ENCODE peak calls at places on chromosomes 1 and 21, in seven cellular contexts. X, Q, Y, W, R, T and C are unnamed samples.

GRCh38 chr1:176445402-176445801 is 17.6 kb upstream of the PAPPA2 start:
- DNase-seq in X (no peak), Q (no peak), Y (no peak), W (no peak), R (no peak), T (no peak), C (no peak)

GRCh38 chr21:41196990-41197389 is 29.0 kb downstream of the BACE2 start:
- DNase-seq in X (no peak), Q (peak), Y (peak), W (no peak), R (no peak), T (no peak), C (no peak)

GRCh38 chr1:18400347-18401102 is 80.2 kb upstream of the KLHDC7A start:
- DNase-seq in X (no peak), Q (no peak), Y (no peak), W (no peak), R (no peak), T (no peak), C (no peak)

GRCh38 chr1:199612976-199613774 is 414.3 kb upstream of the NR5A2 start:
- DNase-seq in X (peak), Q (peak), Y (no peak), W (no peak), R (no peak), T (no peak), C (no peak)

GRCh38 chr1:226417830-226418546 is 10.1 kb upstream of the PARP1 start:
- DNase-seq in X (no peak), Q (no peak), Y (no peak), W (no peak), R (no peak), T (no peak), C (no peak)

GRCh38 chr1:204477036-204477740 is 17.4 kb downstream of the PIK3C2B start:
- DNase-seq in X (no peak), Q (peak), Y (peak), W (no peak), R (no peak), T (no peak), C (no peak)

GRCh38 chr1:155128755-155129473 is 1.2 kb downstream of the EFNA1 start:
- DNase-seq in X (no peak), Q (no peak), Y (peak), W (no peak), R (peak), T (peak), C (peak)

GRCh38 chr1:119384591-119384990 is 16.0 kb downstream of the HAO2 start:
- DNase-seq in X (no peak), Q (no peak), Y (no peak), W (no peak), R (no peak), T (no peak), C (no peak)

GRCh38 chr1:173206816-173207595 is at the start of gene TNFSF4:
- DNase-seq in X (no peak), Q (peak), Y (no peak), W (no peak), R (no peak), T (no peak), C (peak)

GRCh38 chr1:23167353-23168078 is 1.1 kb downstream of the LUZP1 start:
- DNase-seq in X (peak), Q (peak), Y (peak), W (no peak), R (peak), T (peak), C (peak)

GRCh38 chr1:24560361-24560760 is 4.5 kb downstream of the NCMAP start:
- DNase-seq in X (no peak), Q (no peak), Y (no peak), W (no peak), R (no peak), T (no peak), C (peak)

GRCh38 chr1:79852004-79852403 is 845.5 kb upstream of the ADGRL4 start:
- DNase-seq in X (no peak), Q (no peak), Y (no peak), W (no peak), R (no peak), T (no peak), C (no peak)

GRCh38 chr1:64663654-64664053 is 81.2 kb upstream of the RAVER2 start:
- DNase-seq in X (no peak), Q (peak), Y (no peak), W (no peak), R (no peak), T (no peak), C (no peak)

GRCh38 chr1:38474738-38475623 is 384.6 kb downstream of the RRAGC start:
- DNase-seq in X (no peak), Q (no peak), Y (no peak), W (no peak), R (no peak), T (no peak), C (peak)

GRCh38 chr1:30149226-30149625 is 574.2 kb downstream of the MATN1 start:
- DNase-seq in X (no peak), Q (no peak), Y (no peak), W (no peak), R (no peak), T (no peak), C (no peak)

GRCh38 chr1:184623404-184623803 is 131.3 kb downstream of the EDEM3 start:
- DNase-seq in X (no peak), Q (no peak), Y (peak), W (no peak), R (no peak), T (no peak), C (no peak)

GRCh38 chr1:182595641-182596240 is 6.7 kb upstream of the RNASEL start:
- DNase-seq in X (peak), Q (peak), Y (peak), W (peak), R (peak), T (peak), C (no peak)

GRCh38 chr1:64823691-64824476 is 79.0 kb downstream of the RAVER2 start:
- DNase-seq in X (peak), Q (peak), Y (peak), W (peak), R (no peak), T (peak), C (no peak)

GRCh38 chr1:5598824-5599395 is 393.3 kb downstream of the NPHP4 start:
- DNase-seq in X (no peak), Q (no peak), Y (no peak), W (no peak), R (no peak), T (no peak), C (no peak)

GRCh38 chr1:14755518-14756252 is 157.2 kb downstream of the KAZN start:
- DNase-seq in X (no peak), Q (no peak), Y (no peak), W (no peak), R (no peak), T (no peak), C (no peak)

GRCh38 chr1:205588691-205589445 is 42.9 kb downstream of the ELK4 start:
- DNase-seq in X (no peak), Q (peak), Y (no peak), W (no peak), R (no peak), T (no peak), C (peak)

GRCh38 chr1:53359934-53360276 is 32.0 kb upstream of the LRP8 start:
- DNase-seq in X (no peak), Q (no peak), Y (no peak), W (no peak), R (no peak), T (no peak), C (peak)

GRCh38 chr1:213523781-213524398 is 463.9 kb upstream of the PROX1 start:
- DNase-seq in X (no peak), Q (no peak), Y (no peak), W (no peak), R (no peak), T (peak), C (no peak)

GRCh38 chr1:11885922-11886321 is 27.2 kb upstream of the NPPB start:
- DNase-seq in X (no peak), Q (no peak), Y (no peak), W (no peak), R (no peak), T (peak), C (no peak)

GRCh38 chr1:11888206-11888876 is 29.6 kb upstream of the NPPB start:
- DNase-seq in X (no peak), Q (no peak), Y (no peak), W (no peak), R (no peak), T (no peak), C (no peak)

GRCh38 chr1:11888877-11889208 is 30.1 kb upstream of the NPPB start:
- DNase-seq in X (no peak), Q (no peak), Y (no peak), W (no peak), R (no peak), T (no peak), C (no peak)

GRCh38 chr1:11887666-11888007 is 28.9 kb upstream of the NPPB start:
- DNase-seq in X (no peak), Q (no peak), Y (no peak), W (no peak), R (no peak), T (no peak), C (no peak)

GRCh38 chr1:11886986-11887665 is 28.4 kb upstream of the NPPB start:
- DNase-seq in X (no peak), Q (no peak), Y (no peak), W (no peak), R (no peak), T (peak), C (no peak)
- H3K27ac ChIP-seq in X (no peak), Q (no peak), Y (no peak), W (no peak), R (no peak), T (peak), C (no peak)

DNA sequence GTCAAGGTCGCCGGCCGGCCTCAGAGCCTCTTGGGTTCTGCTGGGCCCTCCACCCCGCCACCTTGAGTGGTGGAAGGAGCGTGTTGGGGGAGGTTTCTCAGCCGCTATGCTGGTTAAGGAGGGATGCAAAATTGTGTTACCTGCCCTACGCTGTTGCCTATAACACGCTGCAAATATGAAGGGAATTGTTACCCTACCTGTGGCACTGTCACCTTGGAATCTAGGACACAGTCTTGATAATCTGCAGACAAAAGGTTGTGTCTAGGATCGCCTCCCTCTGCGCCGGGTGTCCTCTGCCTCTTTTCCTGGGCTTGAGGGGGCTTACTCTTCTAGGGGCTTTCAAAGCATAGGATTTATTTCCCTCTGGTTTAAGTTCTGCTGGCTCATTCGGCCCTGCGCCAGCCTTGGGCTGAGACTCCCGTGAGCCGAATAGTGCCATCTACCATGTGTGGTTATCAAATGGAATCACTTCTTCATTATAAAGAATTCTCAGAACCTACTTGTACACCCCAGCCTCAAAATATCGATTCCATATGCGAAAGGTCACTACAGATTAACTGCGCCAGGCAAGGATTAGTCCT is 677 bp downstream of the SLC22A15 start:
- DNase-seq in X (peak), Q (no peak), Y (no peak), W (no peak), R (no peak), T (no peak), C (peak)
- H3K27ac ChIP-seq in X (peak), Q (no peak), Y (peak), W (no peak), R (peak), T (peak), C (peak)

DNA sequence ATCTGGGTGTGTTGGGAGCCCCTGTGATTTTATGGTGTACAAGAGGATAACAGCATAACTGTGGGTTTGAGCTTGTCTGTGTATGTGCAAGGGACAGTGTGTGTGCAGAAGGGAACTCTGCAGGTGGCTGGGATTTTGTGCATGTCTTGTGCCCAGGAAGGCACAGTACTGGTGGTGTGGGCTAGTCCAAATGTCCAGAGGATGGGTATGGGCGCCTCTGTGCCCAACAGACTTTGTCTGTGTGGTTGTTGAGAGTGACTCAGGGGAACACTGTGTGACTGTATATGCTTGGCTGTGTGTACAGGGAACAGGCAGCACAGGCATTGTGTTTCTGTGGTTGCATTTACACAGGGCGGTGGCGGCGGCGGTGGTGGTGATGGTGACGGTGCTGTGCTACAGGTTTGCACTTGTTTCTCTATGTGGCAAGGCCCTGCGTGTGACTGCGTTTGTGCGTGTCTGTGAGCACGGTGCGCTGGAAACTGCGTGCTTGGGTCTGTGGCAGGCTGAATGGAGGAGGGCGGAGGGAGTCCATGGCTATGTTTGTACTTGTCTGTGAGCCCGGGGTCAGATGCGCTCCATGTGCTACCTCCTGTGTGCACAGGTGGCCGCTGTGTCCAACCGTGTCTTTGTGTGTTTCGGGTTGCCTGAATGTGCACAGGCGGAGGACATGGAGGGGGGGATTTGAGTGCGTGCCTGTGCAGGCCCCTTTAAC is 32.3 kb upstream of the WASF2 start:
- DNase-seq in X (no peak), Q (no peak), Y (no peak), W (peak), R (peak), T (no peak), C (peak)
- H3K27ac ChIP-seq in X (peak), Q (no peak), Y (peak), W (peak), R (peak), T (peak), C (peak)

GRCh38 chr1:86500731-86501130 is 32.0 kb downstream of the CLCA1 start:
- DNase-seq in X (no peak), Q (peak), Y (no peak), W (no peak), R (no peak), T (no peak), C (no peak)
- H3K27ac ChIP-seq in X (no peak), Q (no peak), Y (no peak), W (no peak), R (no peak), T (peak), C (no peak)